ENCODE peak calls at places on chromosomes 3 and 15, in four cellular contexts. O is astrocyte, M is iris pigment epithelial cell, F is SHP77 treated with DMSO at 0.1 percent for 48 hours. G is an unnamed sample.

GRCh38 chr3:43892061-43892460 is 201.3 kb downstream of the ABHD5 start:
- DNase-seq in O (no peak), F (no peak), M (no peak), G (no peak)

GRCh38 chr15:76139368-76140068 is 79.7 kb downstream of the TMEM266 start:
- DNase-seq in F (peak), O (peak), M (peak), G (peak)

GRCh38 chr3:8702560-8702959 is 31.0 kb upstream of the CAV3 start:
- DNase-seq in O (no peak), F (no peak), M (no peak), G (no peak)

GRCh38 chr3:130242850-130243569 is 102.5 kb upstream of the COL6A5 start:
- DNase-seq in F (no peak), M (peak), O (no peak), G (no peak)

GRCh38 chr3:129514563-129514962 is 13.9 kb upstream of the RHO start:
- DNase-seq in M (no peak), O (no peak), F (no peak), G (no peak)

GRCh38 chr15:52481915-52482314 is 46.8 kb downstream of the MYO5A start:
- DNase-seq in M (peak), O (peak), F (no peak), G (no peak)

GRCh38 chr15:83846847-83847246 is 192.9 kb downstream of the ADAMTSL3 start:
- DNase-seq in F (no peak), O (peak), M (peak), G (no peak)

GRCh38 chr3:83453010-83453409 is 1505.8 kb upstream of the CADM2 start:
- DNase-seq in F (no peak), O (no peak), M (no peak), G (no peak)

GRCh38 chr15:26628879-26629529 is 143.9 kb downstream of the GABRB3 start:
- DNase-seq in M (no peak), O (peak), F (no peak), G (no peak)

GRCh38 chr3:150377601-150378466 is 30.3 kb upstream of the TSC22D2 start:
- DNase-seq in M (no peak), F (no peak), O (no peak), G (no peak)

GRCh38 chr3:72411843-72412242 is 436.4 kb downstream of the SHQ1 start:
- DNase-seq in F (no peak), M (no peak), O (no peak), G (no peak)

GRCh38 chr3:112531358-112531781 is 30.4 kb downstream of the ATG3 start:
- DNase-seq in O (peak), F (no peak), M (peak), G (peak)

GRCh38 chr3:185585523-185585861 is 603 bp upstream of the SENP2 start:
- DNase-seq in O (no peak), F (no peak), M (no peak), G (no peak)

GRCh38 chr3:172033392-172033791 is 6.0 kb upstream of the FNDC3B start:
- DNase-seq in F (no peak), M (no peak), O (no peak), G (no peak)

GRCh38 chr3:130692455-130692854 is 54.2 kb downstream of the PIK3R4 start:
- DNase-seq in F (no peak), O (no peak), M (peak), G (no peak)

GRCh38 chr15:66569461-66570137 is 3.8 kb upstream of the LCTL start:
- DNase-seq in F (no peak), O (no peak), M (no peak), G (no peak)

GRCh38 chr3:84980011-84980410 is 21.2 kb downstream of the CADM2 start:
- DNase-seq in F (peak), O (no peak), M (no peak), G (no peak)

GRCh38 chr15:75030023-75030413 is 6.6 kb downstream of the PPCDC start:
- DNase-seq in O (no peak), F (no peak), M (no peak), G (no peak)

GRCh38 chr3:136270179-136270578 is 20.0 kb downstream of the PCCB start:
- DNase-seq in F (no peak), M (no peak), O (no peak), G (no peak)

GRCh38 chr15:52699457-52699856 is 20.3 kb upstream of the ATOSA start:
- DNase-seq in M (no peak), F (no peak), O (peak), G (no peak)

GRCh38 chr15:61064653-61065052 is 164.4 kb downstream of the RORA start:
- DNase-seq in M (no peak), F (no peak), O (no peak), G (no peak)

GRCh38 chr3:94118390-94118789 is 55.5 kb downstream of the NSUN3 start:
- DNase-seq in F (no peak), O (peak), M (no peak), G (no peak)

GRCh38 chr15:97893988-97894387 is 66.5 kb upstream of the ARRDC4 start:
- DNase-seq in F (no peak), O (no peak), M (no peak), G (no peak)

GRCh38 chr15:52730163-52730562 is 51.0 kb upstream of the ATOSA start:
- DNase-seq in O (peak), F (no peak), M (peak), G (peak)

GRCh38 chr3:123571264-123571972 is 13.4 kb downstream of the HACD2 start:
- DNase-seq in F (no peak), O (no peak), M (no peak), G (no peak)

G was measured in SK-N-MC.